ENCODE peak calls at places on chromosomes 12 and 14, in nine cellular contexts. One of them, this sample, is unnamed.
A peak's percentile ranks its signal among the peaks of the same experiment; 100 is the strongest.

GRCh38 chr14:22610931-22611330 is 12.8 kb downstream of the ABHD4 start:
- DNase-seq in left ventricle myocardium inferior: no peak
- DNase-seq in cardiac muscle cell: no peak
- DNase-seq in left lung: no peak
- DNase-seq in heart right ventricle: no peak
- DNase-seq in SK-N-SH: no peak
- DNase-seq in heart left ventricle: no peak
- DNase-seq in adrenal gland: no peak
- DNase-seq in HCT116: no peak
- DNase-seq in this sample: no peak

GRCh38 chr12:69388371-69388770 is 28.8 kb downstream of the YEATS4 start:
- DNase-seq in adrenal gland: no peak
- DNase-seq in left lung: no peak
- DNase-seq in heart left ventricle: no peak
- DNase-seq in SK-N-SH: peak; percentile 30
- DNase-seq in cardiac muscle cell: peak; percentile 36
- DNase-seq in heart right ventricle: no peak
- DNase-seq in HCT116: peak; percentile 34
- DNase-seq in left ventricle myocardium inferior: no peak
- DNase-seq in this sample: no peak

GRCh38 chr14:23446291-23446851 is 10.9 kb upstream of the MYH7 start:
- DNase-seq in HCT116: no peak
- DNase-seq in heart right ventricle: no peak
- DNase-seq in adrenal gland: no peak
- DNase-seq in heart left ventricle: no peak
- DNase-seq in SK-N-SH: no peak
- DNase-seq in left ventricle myocardium inferior: no peak
- DNase-seq in cardiac muscle cell: peak; percentile 54
- DNase-seq in left lung: no peak
- DNase-seq in this sample: peak; percentile 56

GRCh38 chr12:69658203-69658602 is 40.9 kb downstream of the BEST3 start:
- DNase-seq in SK-N-SH: no peak
- DNase-seq in heart right ventricle: no peak
- DNase-seq in left ventricle myocardium inferior: no peak
- DNase-seq in cardiac muscle cell: no peak
- DNase-seq in HCT116: no peak
- DNase-seq in left lung: no peak
- DNase-seq in heart left ventricle: no peak
- DNase-seq in adrenal gland: no peak
- DNase-seq in this sample: no peak

GRCh38 chr12:83979785-83980184 is 932.8 kb downstream of the SLC6A15 start:
- DNase-seq in cardiac muscle cell: no peak
- DNase-seq in heart left ventricle: no peak
- DNase-seq in HCT116: no peak
- DNase-seq in adrenal gland: no peak
- DNase-seq in left ventricle myocardium inferior: no peak
- DNase-seq in SK-N-SH: no peak
- DNase-seq in heart right ventricle: no peak
- DNase-seq in left lung: no peak
- DNase-seq in this sample: no peak

GRCh38 chr14:35669782-35670181 is 135.8 kb downstream of the INSM2 start:
- DNase-seq in heart right ventricle: no peak
- DNase-seq in HCT116: peak; percentile 66
- DNase-seq in SK-N-SH: no peak
- DNase-seq in left ventricle myocardium inferior: no peak
- DNase-seq in heart left ventricle: no peak
- DNase-seq in cardiac muscle cell: no peak
- DNase-seq in adrenal gland: no peak
- DNase-seq in left lung: no peak
- DNase-seq in this sample: no peak

GRCh38 chr12:15701721-15702156 is 87.4 kb downstream of the EPS8 start:
- DNase-seq in heart right ventricle: no peak
- DNase-seq in heart left ventricle: no peak
- DNase-seq in adrenal gland: no peak
- DNase-seq in SK-N-SH: no peak
- DNase-seq in cardiac muscle cell: no peak
- DNase-seq in left lung: no peak
- DNase-seq in left ventricle myocardium inferior: no peak
- DNase-seq in HCT116: no peak
- DNase-seq in this sample: no peak

GRCh38 chr14:24270537-24271133 is 762 bp downstream of the RABGGTA start:
- DNase-seq in left ventricle myocardium inferior: no peak
- DNase-seq in SK-N-SH: no peak
- DNase-seq in left lung: no peak
- DNase-seq in cardiac muscle cell: no peak
- DNase-seq in heart left ventricle: no peak
- DNase-seq in heart right ventricle: no peak
- DNase-seq in HCT116: peak; percentile 8
- DNase-seq in adrenal gland: peak; percentile 37
- DNase-seq in this sample: no peak

GRCh38 chr12:113083863-113084430 is 27.4 kb downstream of the DTX1 start:
- DNase-seq in HCT116: no peak
- DNase-seq in heart left ventricle: peak; percentile 61
- DNase-seq in heart right ventricle: peak; percentile 41
- DNase-seq in left ventricle myocardium inferior: peak; percentile 62
- DNase-seq in left lung: no peak
- DNase-seq in adrenal gland: no peak
- DNase-seq in SK-N-SH: no peak
- DNase-seq in cardiac muscle cell: no peak
- DNase-seq in this sample: peak; percentile 76

GRCh38 chr14:41423503-41423902 is 183.2 kb upstream of the LRFN5 start:
- DNase-seq in heart left ventricle: no peak
- DNase-seq in left lung: no peak
- DNase-seq in heart right ventricle: no peak
- DNase-seq in SK-N-SH: no peak
- DNase-seq in HCT116: no peak
- DNase-seq in adrenal gland: no peak
- DNase-seq in left ventricle myocardium inferior: no peak
- DNase-seq in cardiac muscle cell: no peak
- DNase-seq in this sample: no peak

GRCh38 chr12:76274699-76275098 is 73.5 kb downstream of the BBS10 start:
- DNase-seq in left lung: no peak
- DNase-seq in HCT116: no peak
- DNase-seq in SK-N-SH: no peak
- DNase-seq in heart right ventricle: no peak
- DNase-seq in left ventricle myocardium inferior: no peak
- DNase-seq in cardiac muscle cell: no peak
- DNase-seq in heart left ventricle: no peak
- DNase-seq in adrenal gland: no peak
- DNase-seq in this sample: no peak

GRCh38 chr12:56080556-56081138 is 682 bp downstream of the ERBB3 start:
- DNase-seq in left ventricle myocardium inferior: no peak
- DNase-seq in SK-N-SH: no peak
- DNase-seq in heart right ventricle: no peak
- DNase-seq in cardiac muscle cell: peak; percentile 22
- DNase-seq in HCT116: no peak
- DNase-seq in adrenal gland: no peak
- DNase-seq in heart left ventricle: no peak
- DNase-seq in left lung: peak; percentile 59
- DNase-seq in this sample: no peak

GRCh38 chr12:131928080-131928764 is 854 bp upstream of the PUS1 start:
- DNase-seq in SK-N-SH: peak; percentile 10
- DNase-seq in cardiac muscle cell: peak; percentile 9
- DNase-seq in left lung: no peak
- DNase-seq in HCT116: no peak
- DNase-seq in adrenal gland: no peak
- DNase-seq in left ventricle myocardium inferior: no peak
- DNase-seq in heart right ventricle: no peak
- DNase-seq in heart left ventricle: peak; percentile 50
- DNase-seq in this sample: no peak

GRCh38 chr12:57395121-57395520 is 35.7 kb downstream of the R3HDM2 start:
- DNase-seq in heart left ventricle: no peak
- DNase-seq in cardiac muscle cell: no peak
- DNase-seq in adrenal gland: no peak
- DNase-seq in left ventricle myocardium inferior: no peak
- DNase-seq in SK-N-SH: no peak
- DNase-seq in HCT116: no peak
- DNase-seq in left lung: no peak
- DNase-seq in heart right ventricle: no peak
- DNase-seq in this sample: no peak

GRCh38 chr12:121789233-121789781 is 4.2 kb downstream of the RHOF start:
- DNase-seq in left lung: no peak
- DNase-seq in SK-N-SH: no peak
- DNase-seq in cardiac muscle cell: no peak
- DNase-seq in left ventricle myocardium inferior: no peak
- DNase-seq in heart right ventricle: no peak
- DNase-seq in HCT116: no peak
- DNase-seq in adrenal gland: no peak
- DNase-seq in heart left ventricle: peak; percentile 68
- DNase-seq in this sample: no peak

GRCh38 chr12:32789446-32789845 is 33.7 kb upstream of the YARS2 start:
- DNase-seq in cardiac muscle cell: no peak
- DNase-seq in HCT116: no peak
- DNase-seq in left ventricle myocardium inferior: no peak
- DNase-seq in adrenal gland: no peak
- DNase-seq in SK-N-SH: no peak
- DNase-seq in heart right ventricle: no peak
- DNase-seq in heart left ventricle: no peak
- DNase-seq in left lung: no peak
- DNase-seq in this sample: no peak

GRCh38 chr12:125734137-125734536 is 668.9 kb downstream of the AACS start:
- DNase-seq in heart right ventricle: no peak
- DNase-seq in left lung: no peak
- DNase-seq in heart left ventricle: no peak
- DNase-seq in SK-N-SH: no peak
- DNase-seq in HCT116: no peak
- DNase-seq in cardiac muscle cell: no peak
- DNase-seq in adrenal gland: no peak
- DNase-seq in left ventricle myocardium inferior: no peak
- DNase-seq in this sample: no peak

GRCh38 chr14:69133206-69134125 is 19.5 kb downstream of the DCAF5 start:
- DNase-seq in left ventricle myocardium inferior: no peak
- DNase-seq in SK-N-SH: peak; percentile 28
- DNase-seq in HCT116: no peak
- DNase-seq in cardiac muscle cell: no peak
- DNase-seq in adrenal gland: peak; percentile 52
- DNase-seq in heart right ventricle: no peak
- DNase-seq in left lung: no peak
- DNase-seq in heart left ventricle: no peak
- DNase-seq in this sample: no peak

GRCh38 chr12:46567667-46568066 is 195.1 kb upstream of the SLC38A2 start:
- DNase-seq in HCT116: no peak
- DNase-seq in adrenal gland: no peak
- DNase-seq in SK-N-SH: no peak
- DNase-seq in cardiac muscle cell: no peak
- DNase-seq in left lung: no peak
- DNase-seq in left ventricle myocardium inferior: no peak
- DNase-seq in heart left ventricle: no peak
- DNase-seq in heart right ventricle: no peak
- DNase-seq in this sample: no peak
- H3K9me3 ChIP-seq in HCT116: peaks cover 11% of the 10 kb centered on the region
- H3K9me3 ChIP-seq in adrenal gland: peaks cover 8% of the 10 kb centered on the region
- H3K9me3 ChIP-seq in SK-N-SH: peaks cover 34% of the 10 kb centered on the region
- H3K9me3 ChIP-seq in cardiac muscle cell: no peaks in the 10 kb centered on the region
- H3K9me3 ChIP-seq in left lung: no peaks in the 10 kb centered on the region
- H3K9me3 ChIP-seq in left ventricle myocardium inferior: peaks cover 52% of the 10 kb centered on the region
- H3K9me3 ChIP-seq in heart left ventricle: peaks cover 45% of the 10 kb centered on the region
- H3K9me3 ChIP-seq in heart right ventricle: no peaks in the 10 kb centered on the region
- H3K9me3 ChIP-seq in this sample: no peaks in the 10 kb centered on the region

DNA sequence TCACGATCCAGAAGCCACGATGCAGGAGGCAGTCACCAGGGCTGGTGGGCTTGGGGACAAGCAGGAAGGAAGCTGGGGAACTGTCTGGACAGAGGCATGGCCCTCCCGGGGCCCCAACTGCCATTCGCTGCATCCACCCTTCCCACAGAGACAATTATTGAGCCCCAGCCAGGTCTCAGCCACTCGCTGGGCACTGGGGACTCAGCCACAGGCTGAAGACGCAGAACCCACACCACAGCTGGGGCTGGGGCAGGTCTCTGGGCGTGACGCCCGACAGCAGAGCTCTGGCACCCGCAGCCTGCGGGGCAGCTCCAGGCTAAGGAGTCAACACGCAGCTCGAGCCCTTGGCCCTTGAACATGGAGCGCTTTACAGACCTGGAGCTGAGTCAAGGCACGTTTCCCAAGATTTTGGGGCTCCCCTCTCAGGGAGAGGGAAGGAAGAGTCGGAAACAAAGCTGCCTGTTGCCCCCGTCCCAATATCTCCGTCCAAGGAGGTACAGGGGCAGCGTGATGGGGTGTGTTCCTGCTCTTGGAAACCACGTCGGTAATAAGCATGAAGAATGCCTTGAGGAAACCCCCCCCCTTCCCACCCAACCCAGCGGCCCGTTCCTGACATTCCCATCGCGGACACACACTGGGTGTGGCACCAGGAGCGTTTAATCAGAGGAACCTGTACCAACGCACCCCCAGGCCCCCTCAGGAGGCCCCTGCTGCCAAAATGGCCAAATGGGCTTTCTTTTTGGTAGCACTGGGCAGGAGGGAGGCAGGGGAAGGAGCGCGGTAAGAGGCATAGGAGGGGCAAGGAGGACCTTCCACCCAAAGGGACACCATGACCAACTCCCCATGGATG is 6.7 kb downstream of the RIMBP2 start:
- DNase-seq in left lung: no peak
- DNase-seq in cardiac muscle cell: no peak
- DNase-seq in heart right ventricle: no peak
- DNase-seq in left ventricle myocardium inferior: no peak
- DNase-seq in SK-N-SH: no peak
- DNase-seq in adrenal gland: no peak
- DNase-seq in heart left ventricle: no peak
- DNase-seq in HCT116: no peak
- DNase-seq in this sample: peak; percentile 10
- H3K9me3 ChIP-seq in left lung: no peaks in the 10 kb centered on the region
- H3K9me3 ChIP-seq in cardiac muscle cell: no peaks in the 10 kb centered on the region
- H3K9me3 ChIP-seq in heart right ventricle: no peaks in the 10 kb centered on the region
- H3K9me3 ChIP-seq in left ventricle myocardium inferior: no peaks in the 10 kb centered on the region
- H3K9me3 ChIP-seq in SK-N-SH: no peaks in the 10 kb centered on the region
- H3K9me3 ChIP-seq in adrenal gland: no peaks in the 10 kb centered on the region
- H3K9me3 ChIP-seq in heart left ventricle: no peaks in the 10 kb centered on the region
- H3K9me3 ChIP-seq in HCT116: no peaks in the 10 kb centered on the region
- H3K9me3 ChIP-seq in this sample: no peaks in the 10 kb centered on the region

DNA sequence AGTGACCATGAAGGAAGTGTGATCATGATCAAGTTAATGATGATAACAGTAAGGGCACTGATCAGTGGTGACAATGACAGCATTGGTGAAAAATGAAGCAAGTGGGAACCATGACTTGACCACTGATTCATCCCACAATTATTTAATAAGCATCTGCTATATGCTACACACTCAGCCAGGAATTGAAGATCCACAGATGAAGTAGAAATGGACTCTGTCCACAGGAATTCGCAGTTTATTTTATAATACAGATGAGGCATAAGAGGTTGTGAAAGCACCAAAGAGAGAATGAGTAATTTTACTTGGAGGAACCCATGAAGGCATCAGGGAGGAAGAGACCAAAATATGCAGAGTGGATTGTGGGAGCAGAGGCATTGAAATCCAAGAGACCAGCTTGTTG is 33.8 kb upstream of the SMUG1 start:
- DNase-seq in heart right ventricle: no peak
- DNase-seq in heart left ventricle: no peak
- DNase-seq in left ventricle myocardium inferior: no peak
- DNase-seq in cardiac muscle cell: no peak
- DNase-seq in left lung: no peak
- DNase-seq in SK-N-SH: no peak
- DNase-seq in HCT116: no peak
- DNase-seq in adrenal gland: no peak
- DNase-seq in this sample: no peak
- H3K9me3 ChIP-seq in heart right ventricle: no peaks in the 10 kb centered on the region
- H3K9me3 ChIP-seq in heart left ventricle: no peaks in the 10 kb centered on the region
- H3K9me3 ChIP-seq in left ventricle myocardium inferior: no peaks in the 10 kb centered on the region
- H3K9me3 ChIP-seq in cardiac muscle cell: no peaks in the 10 kb centered on the region
- H3K9me3 ChIP-seq in left lung: no peaks in the 10 kb centered on the region
- H3K9me3 ChIP-seq in SK-N-SH: no peaks in the 10 kb centered on the region
- H3K9me3 ChIP-seq in HCT116: no peaks in the 10 kb centered on the region
- H3K9me3 ChIP-seq in adrenal gland: no peaks in the 10 kb centered on the region
- H3K9me3 ChIP-seq in this sample: no peaks in the 10 kb centered on the region

GRCh38 chr12:89217472-89217871 is 134.8 kb downstream of the DUSP6 start:
- DNase-seq in left ventricle myocardium inferior: no peak
- DNase-seq in SK-N-SH: no peak
- DNase-seq in heart left ventricle: no peak
- DNase-seq in cardiac muscle cell: no peak
- DNase-seq in heart right ventricle: no peak
- DNase-seq in left lung: no peak
- DNase-seq in adrenal gland: no peak
- DNase-seq in HCT116: no peak
- DNase-seq in this sample: no peak
- H3K9me3 ChIP-seq in left ventricle myocardium inferior: peaks cover 6% of the 10 kb centered on the region
- H3K9me3 ChIP-seq in SK-N-SH: no peaks in the 10 kb centered on the region
- H3K9me3 ChIP-seq in heart left ventricle: no peaks in the 10 kb centered on the region
- H3K9me3 ChIP-seq in cardiac muscle cell: no peaks in the 10 kb centered on the region
- H3K9me3 ChIP-seq in heart right ventricle: no peaks in the 10 kb centered on the region
- H3K9me3 ChIP-seq in left lung: no peaks in the 10 kb centered on the region
- H3K9me3 ChIP-seq in adrenal gland: no peaks in the 10 kb centered on the region
- H3K9me3 ChIP-seq in HCT116: no peaks in the 10 kb centered on the region
- H3K9me3 ChIP-seq in this sample: no peaks in the 10 kb centered on the region